ENCODE peak calls at places on chromosomes 1 and 21, in six cellular contexts. One of them, this sample, is unnamed.

GRCh38 chr1:209741198-209741597 is 14.7 kb upstream of the TRAF3IP3 start:
- DNase-seq in testis: no peak
- DNase-seq in vagina: no peak
- DNase-seq in lower leg skin: no peak
- DNase-seq in right lobe of liver: no peak
- DNase-seq in sigmoid colon: no peak
- DNase-seq in this sample: no peak

GRCh38 chr1:20110679-20111078 is 8.7 kb downstream of the PLA2G2D start:
- DNase-seq in sigmoid colon: peak; percentile 89
- DNase-seq in lower leg skin: no peak
- DNase-seq in vagina: no peak
- DNase-seq in right lobe of liver: no peak
- DNase-seq in testis: no peak
- DNase-seq in this sample: no peak

GRCh38 chr1:228396770-228397453 is 9.7 kb downstream of the TRIM11 start:
- DNase-seq in lower leg skin: peak; percentile 77
- DNase-seq in vagina: no peak
- DNase-seq in sigmoid colon: peak; percentile 57
- DNase-seq in right lobe of liver: peak; percentile 42
- DNase-seq in testis: no peak
- DNase-seq in this sample: no peak

GRCh38 chr1:164510435-164510834 is 48.5 kb upstream of the PBX1 start:
- DNase-seq in vagina: no peak
- DNase-seq in testis: no peak
- DNase-seq in sigmoid colon: no peak
- DNase-seq in right lobe of liver: no peak
- DNase-seq in lower leg skin: no peak
- DNase-seq in this sample: no peak

GRCh38 chr1:1239247-1239623 is 7.2 kb downstream of the B3GALT6 start:
- DNase-seq in right lobe of liver: no peak
- DNase-seq in sigmoid colon: no peak
- DNase-seq in vagina: no peak
- DNase-seq in testis: no peak
- DNase-seq in lower leg skin: no peak
- DNase-seq in this sample: no peak

GRCh38 chr1:40507973-40508372 is 594 bp upstream of the EXO5 start:
- DNase-seq in sigmoid colon: no peak
- DNase-seq in lower leg skin: no peak
- DNase-seq in vagina: no peak
- DNase-seq in testis: no peak
- DNase-seq in right lobe of liver: no peak
- DNase-seq in this sample: no peak

GRCh38 chr21:44989943-44990780 is 50.3 kb downstream of the SLX9 start:
- DNase-seq in right lobe of liver: peak; percentile 53
- DNase-seq in lower leg skin: no peak
- DNase-seq in vagina: no peak
- DNase-seq in sigmoid colon: peak; percentile 72
- DNase-seq in testis: no peak
- DNase-seq in this sample: peak; percentile 78

GRCh38 chr1:192550922-192551534 is 24.5 kb upstream of the RGS1 start:
- DNase-seq in sigmoid colon: no peak
- DNase-seq in testis: no peak
- DNase-seq in lower leg skin: no peak
- DNase-seq in right lobe of liver: no peak
- DNase-seq in vagina: no peak
- DNase-seq in this sample: no peak

GRCh38 chr1:94247146-94248094 is 10.0 kb upstream of the ARHGAP29 start:
- DNase-seq in testis: peak; percentile 80
- DNase-seq in sigmoid colon: peak; percentile 82
- DNase-seq in lower leg skin: peak; percentile 92
- DNase-seq in right lobe of liver: peak; percentile 90
- DNase-seq in vagina: no peak
- DNase-seq in this sample: peak; percentile 76

GRCh38 chr1:187045371-187045770 is 216.6 kb downstream of the PLA2G4A start:
- DNase-seq in testis: no peak
- DNase-seq in right lobe of liver: no peak
- DNase-seq in lower leg skin: no peak
- DNase-seq in sigmoid colon: no peak
- DNase-seq in vagina: no peak
- DNase-seq in this sample: no peak

GRCh38 chr1:37919277-37919676 is 27.6 kb downstream of the INPP5B start:
- DNase-seq in right lobe of liver: no peak
- DNase-seq in sigmoid colon: peak; percentile 22
- DNase-seq in testis: no peak
- DNase-seq in lower leg skin: no peak
- DNase-seq in vagina: no peak
- DNase-seq in this sample: no peak

GRCh38 chr21:42539931-42540343 is 26.3 kb downstream of the SLC37A1 start:
- DNase-seq in vagina: no peak
- DNase-seq in right lobe of liver: no peak
- DNase-seq in lower leg skin: no peak
- DNase-seq in testis: no peak
- DNase-seq in sigmoid colon: peak; percentile 37
- DNase-seq in this sample: no peak

GRCh38 chr1:84923317-84923716 is 30.3 kb upstream of the LPAR3 start:
- DNase-seq in right lobe of liver: no peak
- DNase-seq in testis: no peak
- DNase-seq in vagina: no peak
- DNase-seq in sigmoid colon: no peak
- DNase-seq in lower leg skin: no peak
- DNase-seq in this sample: no peak

GRCh38 chr1:75981188-75981897 is 49.1 kb upstream of the ASB17 start:
- DNase-seq in vagina: no peak
- DNase-seq in right lobe of liver: no peak
- DNase-seq in testis: no peak
- DNase-seq in lower leg skin: no peak
- DNase-seq in sigmoid colon: no peak
- DNase-seq in this sample: no peak

GRCh38 chr1:232131715-232132391 is 498.1 kb downstream of the SIPA1L2 start:
- DNase-seq in vagina: no peak
- DNase-seq in testis: no peak
- DNase-seq in lower leg skin: no peak
- DNase-seq in sigmoid colon: no peak
- DNase-seq in right lobe of liver: no peak
- DNase-seq in this sample: no peak

GRCh38 chr1:156124557-156125483 is 10.3 kb downstream of the LMNA start:
- DNase-seq in right lobe of liver: no peak
- DNase-seq in sigmoid colon: no peak
- DNase-seq in lower leg skin: peak; percentile 95
- DNase-seq in vagina: no peak
- DNase-seq in testis: peak; percentile 71
- DNase-seq in this sample: peak; percentile 81

GRCh38 chr21:21973806-21974205 is 975.6 kb downstream of the NCAM2 start:
- DNase-seq in sigmoid colon: no peak
- DNase-seq in vagina: no peak
- DNase-seq in testis: no peak
- DNase-seq in lower leg skin: no peak
- DNase-seq in right lobe of liver: no peak
- DNase-seq in this sample: no peak

GRCh38 chr1:32858791-32859190 is 11.9 kb downstream of the FNDC5 start:
- DNase-seq in right lobe of liver: no peak
- DNase-seq in testis: no peak
- DNase-seq in vagina: no peak
- DNase-seq in lower leg skin: peak; percentile 2
- DNase-seq in sigmoid colon: no peak
- DNase-seq in this sample: no peak

GRCh38 chr1:92030701-92031107 is 919 bp downstream of the EPHX4 start:
- DNase-seq in testis: no peak
- DNase-seq in lower leg skin: no peak
- DNase-seq in vagina: no peak
- DNase-seq in right lobe of liver: no peak
- DNase-seq in sigmoid colon: no peak
- DNase-seq in this sample: no peak

GRCh38 chr1:38154089-38154470 is 107.5 kb upstream of the POU3F1 start:
- DNase-seq in testis: no peak
- DNase-seq in lower leg skin: no peak
- DNase-seq in sigmoid colon: no peak
- DNase-seq in vagina: no peak
- DNase-seq in right lobe of liver: no peak
- DNase-seq in this sample: no peak

GRCh38 chr1:19169642-19170041 is 40.4 kb downstream of the UBR4 start:
- DNase-seq in right lobe of liver: no peak
- DNase-seq in sigmoid colon: no peak
- DNase-seq in testis: no peak
- DNase-seq in lower leg skin: no peak
- DNase-seq in vagina: no peak
- DNase-seq in this sample: no peak

GRCh38 chr1:2073382-2074230 is 23.4 kb downstream of the PRKCZ start:
- DNase-seq in right lobe of liver: no peak
- DNase-seq in testis: no peak
- DNase-seq in lower leg skin: no peak
- DNase-seq in vagina: no peak
- DNase-seq in sigmoid colon: no peak
- DNase-seq in this sample: no peak

GRCh38 chr1:202579806-202580205 is 130.4 kb downstream of the SYT2 start:
- DNase-seq in sigmoid colon: no peak
- DNase-seq in lower leg skin: no peak
- DNase-seq in vagina: no peak
- DNase-seq in testis: no peak
- DNase-seq in right lobe of liver: no peak
- DNase-seq in this sample: no peak

GRCh38 chr1:47684964-47685762 is 247.3 kb downstream of the FOXD2 start:
- DNase-seq in testis: peak; percentile 7
- DNase-seq in sigmoid colon: peak; percentile 36
- DNase-seq in vagina: peak; percentile 14
- DNase-seq in right lobe of liver: no peak
- DNase-seq in lower leg skin: peak; percentile 78
- DNase-seq in this sample: no peak

GRCh38 chr1:50704126-50704525 is 255.9 kb downstream of the FAF1 start:
- DNase-seq in sigmoid colon: no peak
- DNase-seq in right lobe of liver: no peak
- DNase-seq in vagina: no peak
- DNase-seq in lower leg skin: no peak
- DNase-seq in testis: no peak
- DNase-seq in this sample: no peak

DNA sequence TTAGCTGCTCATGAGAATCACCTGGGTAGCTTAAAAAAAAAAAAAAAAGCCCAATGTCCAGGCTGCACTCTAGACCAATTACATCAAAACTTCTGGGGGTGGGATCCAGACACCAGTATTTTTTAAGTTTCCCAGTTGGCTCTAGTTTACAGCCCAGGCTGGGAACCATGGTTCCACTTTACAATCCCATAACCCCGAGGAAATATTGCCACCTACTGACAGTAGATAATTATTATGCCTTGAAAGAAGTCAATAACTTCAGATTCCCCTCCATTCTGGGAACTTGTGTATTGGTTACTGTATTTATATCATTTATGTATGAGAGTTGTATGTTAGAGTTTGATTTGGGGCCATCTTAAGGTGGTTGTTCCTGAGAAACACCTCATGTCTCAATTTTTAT is 100.2 kb downstream of the SPATA46 start:
- DNase-seq in testis: no peak
- DNase-seq in lower leg skin: no peak
- DNase-seq in vagina: no peak
- DNase-seq in sigmoid colon: no peak
- DNase-seq in right lobe of liver: no peak
- DNase-seq in this sample: no peak
- TF ChIP-seq POLR2A in testis: no peak
- TF ChIP-seq POLR2A in lower leg skin: no peak
- TF ChIP-seq POLR2A in vagina: no peak
- TF ChIP-seq POLR2A in sigmoid colon: no peak
- TF ChIP-seq POLR2A in right lobe of liver: no peak
- TF ChIP-seq POLR2A in this sample: no peak

DNA sequence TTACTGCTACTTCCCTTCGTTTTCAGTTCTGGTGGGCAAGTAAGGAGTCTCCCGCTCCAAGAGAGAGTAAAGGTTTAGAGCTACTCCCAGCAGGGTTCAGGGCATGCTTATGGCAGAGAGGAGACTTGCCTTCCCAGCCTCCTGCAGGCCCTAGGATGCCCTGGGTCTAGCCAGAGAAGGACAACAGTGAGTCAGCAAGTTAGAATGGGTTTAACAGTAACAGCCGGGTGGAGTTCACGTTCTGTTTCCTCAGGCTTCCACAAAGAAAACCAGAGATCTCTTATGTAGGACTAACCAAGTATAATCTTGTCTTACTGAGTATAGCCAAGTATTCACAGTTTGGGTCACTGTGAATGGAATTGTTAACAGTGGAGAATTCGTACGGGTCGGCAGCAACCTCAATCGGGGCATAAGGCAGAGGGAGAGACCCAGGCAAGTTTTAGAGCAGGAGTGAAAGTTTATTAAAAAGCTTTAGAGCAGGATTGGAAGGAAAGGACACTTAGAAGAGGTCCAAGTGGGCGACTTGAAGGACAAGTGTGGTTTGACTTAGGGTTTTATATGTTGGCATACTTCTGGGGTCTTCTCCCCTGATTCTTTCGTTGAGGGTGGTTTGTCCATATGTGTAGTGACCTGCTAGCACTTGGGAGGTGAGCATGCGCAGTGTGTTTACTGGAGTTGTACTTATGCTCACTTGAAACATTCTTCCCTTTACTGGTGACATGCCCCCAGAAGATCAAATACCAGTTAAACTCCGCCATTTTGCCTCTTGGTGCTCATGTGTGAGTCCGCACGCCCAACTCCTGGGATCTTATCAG is 4.5 kb downstream of the OVAAL start:
- DNase-seq in sigmoid colon: no peak
- DNase-seq in right lobe of liver: no peak
- DNase-seq in testis: no peak
- DNase-seq in lower leg skin: no peak
- DNase-seq in vagina: no peak
- DNase-seq in this sample: no peak
- TF ChIP-seq POLR2A in sigmoid colon: no peak
- TF ChIP-seq POLR2A in right lobe of liver: no peak
- TF ChIP-seq POLR2A in testis: no peak
- TF ChIP-seq POLR2A in lower leg skin: no peak
- TF ChIP-seq POLR2A in vagina: no peak
- TF ChIP-seq POLR2A in this sample: no peak

GRCh38 chr1:161157867-161158266 is 1.4 kb upstream of the USP21 start:
- DNase-seq in testis: no peak
- DNase-seq in vagina: no peak
- DNase-seq in lower leg skin: no peak
- DNase-seq in right lobe of liver: no peak
- DNase-seq in sigmoid colon: no peak
- DNase-seq in this sample: no peak

GRCh38 chr1:161158316-161159016 is 834 bp upstream of the USP21 start:
- DNase-seq in testis: peak; percentile 33
- DNase-seq in lower leg skin: no peak
- DNase-seq in sigmoid colon: no peak
- DNase-seq in right lobe of liver: no peak
- DNase-seq in vagina: no peak
- DNase-seq in this sample: no peak

GRCh38 chr1:161159915-161160248 is 582 bp downstream of the USP21 start:
- DNase-seq in right lobe of liver: no peak
- DNase-seq in lower leg skin: no peak
- DNase-seq in sigmoid colon: no peak
- DNase-seq in vagina: no peak
- DNase-seq in testis: no peak
- DNase-seq in this sample: no peak

GRCh38 chr1:161160763-161161162 is 1.5 kb downstream of the USP21 start:
- DNase-seq in sigmoid colon: no peak
- DNase-seq in vagina: no peak
- DNase-seq in lower leg skin: no peak
- DNase-seq in testis: no peak
- DNase-seq in right lobe of liver: no peak
- DNase-seq in this sample: no peak

GRCh38 chr1:161159087-161159914 is at the start of gene USP21:
- DNase-seq in testis: peak; percentile 95
- DNase-seq in right lobe of liver: peak; percentile 96
- DNase-seq in sigmoid colon: peak; percentile 96
- DNase-seq in lower leg skin: peak; percentile 99
- DNase-seq in vagina: no peak
- DNase-seq in this sample: peak; percentile 93
- TF ChIP-seq POLR2A in testis: no peak
- TF ChIP-seq POLR2A in right lobe of liver: peak; percentile 55
- TF ChIP-seq POLR2A in sigmoid colon: peak; percentile 47
- TF ChIP-seq POLR2A in lower leg skin: no peak
- TF ChIP-seq POLR2A in vagina: peak; percentile 49
- TF ChIP-seq POLR2A in this sample: peak; percentile 42

GRCh38 chr1:183562701-183563100 is 27.6 kb downstream of the NCF2 start:
- DNase-seq in sigmoid colon: no peak
- DNase-seq in testis: no peak
- DNase-seq in right lobe of liver: no peak
- DNase-seq in vagina: no peak
- DNase-seq in lower leg skin: no peak
- DNase-seq in this sample: no peak
- TF ChIP-seq POLR2A in sigmoid colon: no peak
- TF ChIP-seq POLR2A in testis: no peak
- TF ChIP-seq POLR2A in right lobe of liver: no peak
- TF ChIP-seq POLR2A in vagina: no peak
- TF ChIP-seq POLR2A in lower leg skin: no peak
- TF ChIP-seq POLR2A in this sample: no peak

This sample was measured in adrenal gland.